ENCODE peak calls at places on chromosomes 12 and 14, in five cellular contexts. U is SK-N-SH, G is stomach, L is HepG2, Z is esophagus muscularis mucosa. H is an unnamed sample.

GRCh38 chr12:94099191-94099983 is 49.0 kb upstream of the PLXNC1 start:
- DNase-seq in L (no peak), U (peak; percentile 23), Z (no peak), G (no peak), H (no peak)

GRCh38 chr14:28101992-28102391 is 664.6 kb upstream of the FOXG1 start:
- DNase-seq in Z (no peak), L (no peak), U (peak; percentile 3), G (no peak), H (no peak)

GRCh38 chr12:5796171-5797091 is 148.6 kb downstream of the ANO2 start:
- DNase-seq in U (peak; percentile 49), L (peak; percentile 5), G (peak; percentile 63), Z (no peak), H (no peak)

GRCh38 chr14:22052795-22053194 is 379.2 kb upstream of the OR4E1 start:
- DNase-seq in Z (no peak), U (no peak), G (no peak), L (no peak), H (no peak)

GRCh38 chr12:76346798-76347420 is 1.3 kb downstream of the BBS10 start:
- DNase-seq in U (peak; percentile 29), Z (no peak), L (peak; percentile 50), G (no peak), H (no peak)

GRCh38 chr12:75526655-75527511 is 15.5 kb upstream of the KRR1 start:
- DNase-seq in U (peak; percentile 51), Z (no peak), G (no peak), L (peak; percentile 45), H (no peak)

GRCh38 chr14:68636597-68636996 is 156.3 kb downstream of the ZFP36L1 start:
- DNase-seq in U (peak; percentile 50), L (no peak), Z (no peak), G (no peak), H (no peak)

GRCh38 chr12:107845980-107846659 is 71.6 kb downstream of the ASCL4 start:
- DNase-seq in Z (no peak), G (peak; percentile 31), L (no peak), U (no peak), H (no peak)

GRCh38 chr12:46342562-46343033 is 30.0 kb downstream of the SLC38A2 start:
- DNase-seq in U (no peak), L (peak; percentile 64), Z (no peak), G (peak; percentile 67), H (peak; percentile 24)

GRCh38 chr12:41514050-41514449 is 325.9 kb downstream of the PDZRN4 start:
- DNase-seq in U (no peak), L (no peak), Z (no peak), G (no peak), H (no peak)

GRCh38 chr12:40946612-40947194 is 241.4 kb upstream of the PDZRN4 start:
- DNase-seq in L (peak; percentile 4), U (peak; percentile 17), G (no peak), Z (no peak), H (no peak)

GRCh38 chr12:130847097-130847496 is 8.0 kb upstream of the STX2 start:
- DNase-seq in L (no peak), Z (no peak), G (no peak), U (no peak), H (no peak)

GRCh38 chr14:33469898-33470297 is 481.0 kb downstream of the EGLN3 start:
- DNase-seq in Z (no peak), U (no peak), G (peak; percentile 48), L (no peak), H (no peak)

GRCh38 chr12:84912191-84913142 is at the start of gene SLC6A15:
- DNase-seq in L (no peak), Z (no peak), U (peak; percentile 91), G (no peak), H (no peak)
- TF ChIP-seq EP300 in L (no peak), Z (no peak), U (peak; percentile 11), G (no peak), H (no peak)

GRCh38 chr12:27970391-27970980 is 2.0 kb downstream of the PTHLH start:
- DNase-seq in Z (no peak), G (no peak), U (peak; percentile 79), L (no peak), H (no peak)
- H3K27ac ChIP-seq in Z (peak overlapping the region; percentile 76), G (peak overlapping the region; percentile 74), U (no peak overlapping the region), L (no peak overlapping the region), H (peak overlapping the region; percentile 39)

DNA sequence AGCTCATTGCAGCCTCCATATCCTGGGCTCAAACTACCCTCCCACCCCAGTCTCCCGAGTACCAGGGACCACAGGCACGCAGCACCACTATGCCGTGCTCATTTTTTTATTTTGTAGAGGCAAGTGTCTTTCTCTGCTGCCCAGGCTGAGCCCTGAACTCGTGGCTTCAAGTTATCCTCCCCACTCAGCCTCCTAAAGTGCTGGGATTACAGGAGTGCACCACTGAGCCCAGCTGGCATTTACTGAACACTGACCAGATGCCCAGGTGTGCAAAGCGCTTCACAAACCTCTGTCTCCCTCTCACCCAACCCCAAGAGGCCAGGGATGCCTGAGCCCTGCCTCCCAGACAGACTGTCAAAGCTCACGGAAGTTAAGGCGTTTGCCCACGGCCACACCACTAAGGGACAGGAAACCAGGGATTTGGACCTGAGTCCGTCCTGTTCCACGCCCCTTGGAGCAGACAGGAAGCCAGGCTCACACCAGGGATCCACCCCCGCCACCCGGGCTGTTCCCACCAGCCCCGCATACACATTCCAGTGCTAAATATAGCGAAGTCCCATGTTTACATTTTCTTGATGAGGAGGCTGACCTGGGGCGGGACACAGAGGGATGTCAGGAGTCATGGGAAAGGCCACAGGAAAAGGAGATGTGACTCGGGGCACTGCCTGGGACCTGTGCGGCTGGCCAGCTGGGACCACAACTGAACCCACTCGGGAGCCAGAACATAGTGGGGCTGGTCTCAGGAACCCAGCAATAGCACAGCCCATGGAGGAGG is 51.2 kb downstream of the TESC start:
- DNase-seq in Z (no peak), G (no peak), U (no peak), L (peak; percentile 92), H (no peak)
- H3K4me1 ChIP-seq in Z (peaks cover 63% of the 10 kb centered on the region), G (peaks cover 17% of the 10 kb centered on the region), U (peaks cover 13% of the 10 kb centered on the region), L (peaks cover 78% of the 10 kb centered on the region), H (peaks cover 23% of the 10 kb centered on the region)

GRCh38 chr12:12405882-12406281 is 49.0 kb downstream of the BORCS5 start:
- DNase-seq in Z (no peak), G (peak; percentile 92), L (peak; percentile 77), U (no peak), H (no peak)

GRCh38 chr12:12400793-12401192 is 43.9 kb downstream of the BORCS5 start:
- DNase-seq in Z (no peak), L (no peak), G (no peak), U (no peak), H (no peak)

GRCh38 chr12:12406762-12407161 is 49.9 kb downstream of the BORCS5 start:
- DNase-seq in L (no peak), G (no peak), U (no peak), Z (no peak), H (no peak)

GRCh38 chr12:12404297-12404696 is 47.4 kb downstream of the BORCS5 start:
- DNase-seq in U (no peak), G (no peak), L (no peak), Z (no peak), H (no peak)

GRCh38 chr12:12403264-12404248 is 46.7 kb downstream of the BORCS5 start:
- DNase-seq in G (no peak), Z (no peak), U (no peak), L (peak; percentile 97), H (no peak)
- TF ChIP-seq EP300 in G (no peak), Z (no peak), U (no peak), L (peak; percentile 97), H (no peak)

GRCh38 chr12:120982659-120983058 is 4.3 kb downstream of the HNF1A start:
- DNase-seq in L (no peak), U (no peak), Z (no peak), G (no peak), H (no peak)

GRCh38 chr12:120980800-120981368 is 2.5 kb downstream of the HNF1A start:
- DNase-seq in L (no peak), G (peak; percentile 82), Z (no peak), U (no peak), H (no peak)

GRCh38 chr12:120979862-120980696 is 1.7 kb downstream of the HNF1A start:
- DNase-seq in G (no peak), L (peak; percentile 86), Z (no peak), U (no peak), H (no peak)

GRCh38 chr12:120979220-120979861 is 998 bp downstream of the HNF1A start:
- DNase-seq in Z (no peak), L (no peak), G (no peak), U (no peak), H (no peak)

DNA sequence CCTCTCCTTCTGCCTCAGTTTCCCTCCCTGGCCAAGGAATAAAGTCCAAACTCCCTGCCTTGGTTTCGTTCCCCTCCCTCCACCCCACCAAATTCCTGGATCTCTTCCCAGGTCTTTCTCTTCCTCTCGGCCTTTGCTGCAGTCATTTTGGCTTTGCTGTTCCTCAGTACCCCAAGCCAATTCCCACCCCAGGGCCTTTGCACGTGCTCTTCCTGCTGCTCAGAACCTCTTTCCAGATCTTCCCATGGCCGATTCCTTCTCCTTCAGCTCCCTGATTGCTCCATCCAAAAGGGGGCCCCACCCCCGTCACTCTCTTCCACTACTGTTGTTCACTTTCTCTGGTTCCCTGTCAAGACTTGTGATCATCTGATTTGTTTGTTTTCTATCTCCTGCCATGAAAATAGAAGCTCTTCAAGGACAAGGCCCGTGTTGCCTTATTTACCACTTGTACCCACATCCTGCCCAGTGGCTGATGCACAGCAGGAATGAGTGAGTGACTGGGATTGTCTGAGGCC is 3.1 kb downstream of the HNF1A start:
- DNase-seq in Z (no peak), G (no peak), U (no peak), L (no peak), H (no peak)
- H3K27ac ChIP-seq in Z (no peak overlapping the region), G (peak overlapping the region; percentile 91), U (no peak overlapping the region), L (peak overlapping the region; percentile 100), H (no peak overlapping the region)

DNA sequence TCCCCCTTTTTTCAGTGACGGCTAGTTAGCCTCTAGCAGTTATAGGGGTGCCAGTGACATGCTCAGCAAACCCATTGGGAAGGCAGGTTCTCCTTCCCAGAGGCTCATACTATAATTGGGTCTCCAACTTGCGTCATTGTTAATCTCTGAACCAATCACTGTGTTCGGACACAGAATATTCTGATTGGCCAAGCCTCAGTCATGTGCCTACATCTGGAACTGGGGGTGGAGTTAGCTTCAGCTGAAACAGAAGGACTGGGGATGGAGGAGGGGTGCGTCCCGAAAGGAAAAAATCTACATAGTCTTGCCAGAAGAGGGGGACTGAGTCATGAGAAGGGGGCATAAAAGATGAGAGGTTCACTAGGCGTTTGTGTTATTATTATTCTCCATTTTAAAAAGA is 165.6 kb downstream of the SUDS3 start:
- DNase-seq in G (no peak), Z (no peak), U (no peak), L (no peak), H (no peak)
- H3K4me1 ChIP-seq in G (no peaks in the 10 kb centered on the region), Z (peaks cover 10% of the 10 kb centered on the region), U (no peaks in the 10 kb centered on the region), L (no peaks in the 10 kb centered on the region), H (no peaks in the 10 kb centered on the region)

DNA sequence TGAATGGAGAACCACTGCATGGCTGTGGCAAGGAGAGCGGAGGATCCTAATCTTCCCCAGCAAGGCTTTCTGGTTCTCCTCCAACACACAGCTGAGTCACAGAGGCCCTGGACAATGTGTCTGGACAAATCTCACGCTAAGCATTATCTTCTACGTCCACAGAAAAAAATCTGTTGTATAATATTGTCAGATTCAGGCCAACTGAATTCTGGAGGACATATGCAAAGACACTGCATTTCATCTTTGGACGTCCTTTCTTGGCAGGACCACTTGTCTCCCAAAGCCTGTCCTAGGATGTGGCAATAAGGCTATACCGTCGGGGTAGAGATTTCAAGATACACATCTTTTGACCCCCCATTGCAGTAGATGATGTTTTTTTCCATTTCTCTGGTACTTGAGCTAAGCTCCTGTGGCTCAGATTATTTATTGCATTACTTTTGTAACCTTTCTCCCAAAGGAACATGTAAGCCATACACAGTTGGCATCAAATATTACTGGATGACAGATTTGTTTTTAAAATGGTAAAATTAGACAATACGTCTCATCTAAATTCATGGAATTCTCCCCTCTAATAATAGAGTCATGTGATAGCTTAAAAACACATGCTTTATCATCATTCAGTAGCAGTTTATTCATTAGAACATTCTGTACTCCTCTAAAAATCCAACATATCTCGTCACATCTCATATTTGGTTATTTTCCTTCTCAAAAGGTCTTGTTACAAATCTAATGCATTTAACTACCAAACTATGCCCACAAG is 19.4 kb downstream of the LMO3 start:
- DNase-seq in Z (no peak), G (no peak), L (no peak), U (no peak), H (no peak)
- TF ChIP-seq EP300 in Z (peak; percentile 25), G (no peak), L (no peak), U (no peak), H (no peak)

H was measured in tibial nerve.